ENCODE peak calls at places on chromosome 10, in six cellular contexts. A is heart right ventricle; M is GM04504; P is AG08396; H is stimulated activated CD4-positive, alpha-beta T cell treated with anti-CD3 and anti-CD28 coated beads, TNF-alpha, amount 100 ng/mL, for 4 hours; N is posterior vena cava. Q is an unnamed sample.

GRCh38 chr10:106768204-106768603 is 396.3 kb downstream of the SORCS1 start:
- DNase-seq in A (no peak), M (no peak), P (no peak), H (no peak), N (no peak), Q (no peak)

GRCh38 chr10:71726673-71727428 is 7.3 kb upstream of the C10orf105 start:
- DNase-seq in A (no peak), M (no peak), P (no peak), H (no peak), N (no peak), Q (no peak)

GRCh38 chr10:116274141-116274861 is 1.3 kb upstream of the GFRA1 start:
- DNase-seq in A (no peak), M (no peak), P (peak; percentile 45), H (no peak), N (no peak), Q (no peak)

GRCh38 chr10:33238643-33239042 is 95.8 kb downstream of the NRP1 start:
- DNase-seq in A (no peak), M (no peak), P (peak; percentile 29), H (no peak), N (no peak), Q (no peak)

GRCh38 chr10:35574924-35575352 is 30.2 kb upstream of the GJD4 start:
- DNase-seq in A (no peak), M (no peak), P (peak; percentile 44), H (no peak), N (no peak), Q (no peak)

GRCh38 chr10:61500460-61500859 is 47.3 kb upstream of the TMEM26 start:
- DNase-seq in A (no peak), M (no peak), P (no peak), H (no peak), N (no peak), Q (no peak)

GRCh38 chr10:78306358-78306757 is 272.7 kb downstream of the RPS24 start:
- DNase-seq in A (no peak), M (no peak), P (no peak), H (no peak), N (no peak), Q (no peak)

GRCh38 chr10:132607961-132608495 is 70.4 kb downstream of the INPP5A start:
- DNase-seq in A (no peak), M (no peak), P (no peak), H (no peak), N (peak; percentile 78), Q (peak; percentile 74)

GRCh38 chr10:30857803-30858202 is 173.9 kb downstream of the ZNF438 start:
- DNase-seq in A (peak; percentile 73), M (peak; percentile 58), P (peak; percentile 38), H (no peak), N (peak; percentile 88), Q (no peak)

GRCh38 chr10:68871731-68872342 is 29.3 kb upstream of the DDX50 start:
- DNase-seq in A (no peak), M (peak; percentile 29), P (no peak), H (no peak), N (no peak), Q (no peak)

GRCh38 chr10:26336979-26337378 is 101.2 kb upstream of the APBB1IP start:
- DNase-seq in A (no peak), M (no peak), P (no peak), H (no peak), N (no peak), Q (no peak)

GRCh38 chr10:101040061-101040460 is 9.0 kb downstream of the SFXN3 start:
- DNase-seq in A (no peak), M (no peak), P (no peak), H (no peak), N (no peak), Q (no peak)

GRCh38 chr10:129642427-129642826 is 175.4 kb downstream of the MGMT start:
- DNase-seq in A (no peak), M (no peak), P (no peak), H (no peak), N (no peak), Q (no peak)

GRCh38 chr10:110691139-110691538 is 47.0 kb downstream of the RBM20 start:
- DNase-seq in A (no peak), M (no peak), P (no peak), H (no peak), N (no peak), Q (no peak)

GRCh38 chr10:35172574-35172973 is 45.9 kb downstream of the CREM start:
- DNase-seq in A (no peak), M (no peak), P (no peak), H (no peak), N (no peak), Q (no peak)

GRCh38 chr10:78700413-78700812 is 368.4 kb upstream of the ZMIZ1 start:
- DNase-seq in A (peak; percentile 41), M (no peak), P (no peak), H (no peak), N (no peak), Q (no peak)

GRCh38 chr10:127860632-127861031 is 32.1 kb downstream of the CLRN3 start:
- DNase-seq in A (no peak), M (no peak), P (no peak), H (no peak), N (peak; percentile 60), Q (no peak)

GRCh38 chr10:30368065-30368718 is 19.1 kb upstream of the MTPAP start:
- DNase-seq in A (no peak), M (no peak), P (no peak), H (no peak), N (no peak), Q (peak; percentile 77)

GRCh38 chr10:22321831-22322662 is 1.1 kb downstream of the BMI1 start:
- DNase-seq in A (no peak), M (no peak), P (peak; percentile 59), H (no peak), N (peak; percentile 83), Q (no peak)

GRCh38 chr10:132508497-132509443 is 28.8 kb upstream of the INPP5A start:
- DNase-seq in A (peak; percentile 75), M (no peak), P (no peak), H (no peak), N (peak; percentile 87), Q (peak; percentile 87)

GRCh38 chr10:23453465-23453864 is 14.6 kb downstream of the OTUD1 start:
- DNase-seq in A (no peak), M (no peak), P (no peak), H (no peak), N (no peak), Q (no peak)

Q was measured in mesenteric fat pad.